ENCODE peak calls at places on chromosome 20, in ten cellular contexts. M is neural progenitor cell, T is IMR-90, J is endothelial cell of umbilical vein, C is neuronal stem cell, F is H9, Y is GM23248, G is A549, P is astrocyte, H is hepatocyte. L is an unnamed sample.

GRCh38 chr20:48025661-48026060 is 240.4 kb upstream of the SULF2 start:
- DNase-seq in M (no peak), T (no peak), J (no peak), C (no peak), F (no peak), Y (peak), G (no peak), P (peak), H (no peak), L (peak)

GRCh38 chr20:61436268-61436667 is 184.2 kb downstream of the CDH4 start:
- DNase-seq in M (no peak), T (peak), J (no peak), C (no peak), F (no peak), Y (peak), G (no peak), P (peak), H (no peak), L (peak)

GRCh38 chr20:24461848-24462247 is 7.6 kb upstream of the SYNDIG1 start:
- DNase-seq in M (no peak), T (no peak), J (no peak), C (no peak), F (no peak), Y (no peak), G (no peak), P (no peak), H (no peak), L (no peak)

GRCh38 chr20:805713-806112 is 27.8 kb upstream of the FAM110A start:
- DNase-seq in M (peak), T (peak), J (no peak), C (peak), F (no peak), Y (no peak), G (no peak), P (peak), H (no peak), L (peak)

GRCh38 chr20:53097371-53097770 is 125.2 kb downstream of the TSHZ2 start:
- DNase-seq in M (no peak), T (no peak), J (no peak), C (no peak), F (no peak), Y (no peak), G (no peak), P (no peak), H (no peak), L (no peak)

GRCh38 chr20:40173877-40174276 is 515.2 kb downstream of the MAFB start:
- DNase-seq in M (no peak), T (no peak), J (peak), C (no peak), F (no peak), Y (no peak), G (no peak), P (no peak), H (no peak), L (no peak)

GRCh38 chr20:39117486-39117885 is 155.3 kb downstream of the DHX35 start:
- DNase-seq in M (no peak), T (peak), J (peak), C (no peak), F (no peak), Y (peak), G (peak), P (peak), H (peak), L (peak)

GRCh38 chr20:37471741-37472235 is 49.3 kb upstream of the NNAT start:
- DNase-seq in M (no peak), T (no peak), J (no peak), C (no peak), F (no peak), Y (no peak), G (no peak), P (no peak), H (no peak), L (no peak)

GRCh38 chr20:45592574-45593189 is 13.6 kb upstream of the WFDC8 start:
- DNase-seq in M (peak), T (peak), J (peak), C (no peak), F (peak), Y (peak), G (peak), P (peak), H (peak), L (peak)

GRCh38 chr20:8744228-8744844 is 324.6 kb upstream of the PLCB4 start:
- DNase-seq in M (no peak), T (peak), J (no peak), C (no peak), F (no peak), Y (peak), G (no peak), P (no peak), H (no peak), L (no peak)

GRCh38 chr20:34102342-34102741 is 9.7 kb downstream of the EIF2S2 start:
- DNase-seq in M (no peak), T (no peak), J (no peak), C (no peak), F (no peak), Y (no peak), G (no peak), P (no peak), H (no peak), L (no peak)

GRCh38 chr20:43994486-43995100 is 79.9 kb downstream of the TOX2 start:
- DNase-seq in M (no peak), T (peak), J (no peak), C (no peak), F (no peak), Y (peak), G (no peak), P (peak), H (no peak), L (no peak)
- H3K4me2 ChIP-seq in M (no peak), T (no peak), J (no peak), C (no peak), F (no peak), Y (no peak), G (no peak), P (peak), H (no peak), L (no peak)

DNA sequence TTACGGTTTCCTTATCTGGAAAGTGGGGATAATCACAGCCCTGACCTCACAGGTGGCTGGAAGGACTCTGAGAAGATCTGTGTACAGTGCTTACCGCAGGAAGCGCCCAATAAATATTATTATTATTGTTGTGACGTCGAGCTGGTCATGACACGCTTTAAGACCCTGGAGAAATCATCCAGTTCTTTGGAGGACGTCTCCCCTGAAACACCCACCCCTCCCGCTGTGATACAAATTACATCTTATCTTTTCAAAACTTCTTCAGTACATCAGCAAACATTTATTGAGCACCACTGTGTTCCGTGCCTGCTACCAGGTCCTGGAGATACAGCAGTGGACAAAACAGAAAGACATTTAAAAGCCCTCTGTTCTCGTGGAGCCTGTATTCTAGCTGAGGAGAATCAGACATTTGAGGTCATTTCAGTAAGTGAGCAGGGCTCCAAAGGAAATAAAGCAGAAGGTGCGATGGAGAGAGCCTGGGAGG is 118.7 kb downstream of the CEBPB start:
- DNase-seq in M (no peak), T (peak), J (no peak), C (no peak), F (no peak), Y (peak), G (no peak), P (peak), H (no peak), L (peak)
- H3K4me2 ChIP-seq in M (peak), T (peak), J (peak), C (no peak), F (no peak), Y (peak), G (peak), P (peak), H (peak), L (peak)

GRCh38 chr20:63778857-63779256 is 39.3 kb downstream of the SLC2A4RG start:
- DNase-seq in M (no peak), T (no peak), J (no peak), C (no peak), F (no peak), Y (no peak), G (no peak), P (no peak), H (no peak), L (no peak)

GRCh38 chr20:63782521-63782971 is 43.0 kb downstream of the SLC2A4RG start:
- DNase-seq in M (no peak), T (no peak), J (no peak), C (no peak), F (no peak), Y (no peak), G (no peak), P (no peak), H (no peak), L (no peak)

GRCh38 chr20:63781181-63781580 is 41.6 kb downstream of the SLC2A4RG start:
- DNase-seq in M (no peak), T (no peak), J (no peak), C (no peak), F (no peak), Y (no peak), G (no peak), P (no peak), H (no peak), L (no peak)

GRCh38 chr20:63783970-63784369 is 44.4 kb downstream of the SLC2A4RG start:
- DNase-seq in M (no peak), T (no peak), J (no peak), C (no peak), F (no peak), Y (no peak), G (no peak), P (no peak), H (no peak), L (no peak)

DNA sequence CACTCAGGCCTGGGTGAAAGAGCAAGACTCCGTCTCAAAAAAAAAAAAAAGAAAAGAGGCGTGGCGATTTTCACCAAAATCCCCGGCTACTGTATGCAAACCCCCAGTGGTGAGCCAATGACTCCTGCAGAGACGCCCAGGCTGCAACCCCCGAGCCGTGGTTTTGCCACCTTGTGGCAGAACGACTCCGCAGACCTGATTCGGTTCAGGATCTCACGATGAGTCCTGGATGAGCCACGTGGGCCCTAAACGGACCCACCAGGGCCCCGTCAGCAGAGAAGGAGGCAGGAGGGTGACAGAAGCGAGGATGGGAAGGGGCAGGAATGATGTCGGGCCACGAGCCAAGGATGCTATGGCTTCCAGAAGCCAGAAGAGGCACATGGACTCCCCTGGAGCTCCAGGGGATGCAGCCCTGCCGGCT is 42.5 kb downstream of the SLC2A4RG start:
- DNase-seq in M (no peak), T (no peak), J (no peak), C (no peak), F (no peak), Y (no peak), G (no peak), P (no peak), H (no peak), L (no peak)
- H3K4me2 ChIP-seq in M (no peak), T (no peak), J (no peak), C (no peak), F (no peak), Y (no peak), G (no peak), P (no peak), H (no peak), L (no peak)

GRCh38 chr20:21702001-21702400 is 3.5 kb upstream of the PAX1 start:
- DNase-seq in M (peak), T (no peak), J (no peak), C (no peak), F (no peak), Y (no peak), G (no peak), P (no peak), H (no peak), L (no peak)
- H3K4me2 ChIP-seq in M (no peak), T (no peak), J (no peak), C (no peak), F (peak), Y (no peak), G (no peak), P (no peak), H (no peak), L (no peak)

DNA sequence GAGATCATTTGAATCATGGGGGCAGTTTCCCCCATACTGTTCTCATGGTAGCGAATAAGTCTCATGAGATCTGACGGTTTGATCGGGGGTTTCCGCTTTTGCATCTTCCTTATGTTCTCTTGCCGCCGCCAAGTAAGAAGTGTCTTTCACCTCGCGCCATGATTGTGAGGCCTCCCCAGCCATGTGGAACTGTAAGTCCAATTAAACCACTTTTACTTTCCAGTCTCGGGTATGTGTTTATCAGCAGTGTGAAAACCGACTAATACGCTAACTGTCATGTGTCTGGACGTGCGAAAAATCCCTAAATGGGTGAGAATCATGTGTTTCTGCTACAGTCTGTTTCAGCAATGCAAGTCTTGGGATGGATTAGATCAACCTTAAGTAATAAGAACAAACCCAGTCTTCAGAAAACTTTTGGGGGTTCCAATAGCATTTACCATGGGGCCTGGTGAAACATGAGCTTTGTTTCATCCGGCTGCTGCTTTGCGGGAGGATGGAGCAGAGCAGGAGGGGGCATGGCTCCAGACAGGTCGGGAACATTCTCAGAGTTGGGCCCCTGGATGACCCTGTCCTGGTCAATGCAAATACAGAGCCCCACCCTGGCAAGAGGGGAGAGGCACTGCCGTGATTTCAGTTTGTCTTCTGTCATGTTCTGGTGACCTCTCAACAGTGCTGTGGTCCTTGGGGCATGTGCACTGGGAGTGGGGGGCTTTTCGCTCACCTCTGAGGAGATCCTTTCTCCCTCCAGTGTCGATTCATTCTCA is 41.5 kb downstream of the CTCFL start:
- DNase-seq in M (no peak), T (no peak), J (no peak), C (no peak), F (no peak), Y (no peak), G (no peak), P (no peak), H (no peak), L (no peak)
- H3K4me2 ChIP-seq in M (no peak), T (no peak), J (no peak), C (no peak), F (no peak), Y (no peak), G (no peak), P (no peak), H (no peak), L (no peak)

GRCh38 chr20:51608060-51608459 is 65.5 kb upstream of the NFATC2 start:
- DNase-seq in M (no peak), T (no peak), J (no peak), C (no peak), F (no peak), Y (no peak), G (no peak), P (no peak), H (no peak), L (no peak)
- H3K4me2 ChIP-seq in M (no peak), T (no peak), J (no peak), C (no peak), F (no peak), Y (no peak), G (no peak), P (no peak), H (no peak), L (no peak)

DNA sequence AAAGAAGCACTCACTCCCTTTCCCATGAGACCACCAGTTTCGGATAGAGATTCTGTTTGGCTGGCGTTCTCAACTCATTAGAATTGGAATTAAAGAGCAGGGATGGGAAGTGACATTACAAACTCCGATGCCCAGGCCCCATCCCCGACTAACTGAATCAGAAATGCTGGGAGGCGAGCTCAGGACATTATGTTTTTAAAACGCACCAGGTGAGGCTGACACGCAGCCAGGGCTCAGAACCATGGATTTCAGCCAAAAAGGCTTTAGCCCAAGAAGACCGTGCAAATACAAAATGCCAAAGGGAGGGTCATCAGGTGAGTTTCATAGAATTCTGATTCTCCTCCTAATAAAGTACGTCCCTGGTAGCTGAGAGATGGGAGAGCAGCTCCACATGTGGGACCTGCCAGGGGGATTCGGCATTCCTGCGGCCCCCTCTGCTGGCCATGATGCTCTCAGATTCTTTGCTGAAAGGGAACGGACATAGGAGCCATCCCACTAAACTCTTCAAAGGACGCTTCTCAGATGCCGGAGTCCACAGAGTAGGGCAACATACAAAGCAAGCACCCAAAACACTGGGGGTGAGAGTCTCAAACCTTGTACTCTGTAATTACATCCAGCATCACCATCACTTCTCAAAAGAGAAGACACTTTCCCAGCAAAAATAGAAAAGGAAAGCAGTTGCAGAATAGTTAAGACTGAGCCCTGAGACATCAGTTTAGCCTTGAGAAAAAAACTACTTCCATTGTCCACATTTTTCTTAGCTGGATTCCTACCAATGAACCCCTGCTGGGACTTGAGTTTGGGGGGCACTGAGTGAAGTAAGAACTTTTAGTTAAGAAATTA is 205.2 kb downstream of the BMP7 start:
- DNase-seq in M (peak), T (no peak), J (no peak), C (peak), F (peak), Y (peak), G (peak), P (no peak), H (peak), L (no peak)
- H3K4me2 ChIP-seq in M (no peak), T (no peak), J (no peak), C (no peak), F (no peak), Y (no peak), G (no peak), P (peak), H (no peak), L (no peak)